ENCODE peak calls at places on chromosomes 6 and 20, in nine cellular contexts. U is transverse colon, V is HL-60, P is pancreas, H is keratinocyte, T is left ventricle myocardium inferior, W is psoas muscle, R is heart left ventricle, C is uterus. L is an unnamed sample.

GRCh38 chr6:48736486-48737206 is 625.6 kb upstream of the PTCHD4 start:
- DNase-seq in U (no peak), V (no peak), P (no peak), H (no peak), T (no peak), W (no peak), R (no peak), C (no peak), L (no peak)

GRCh38 chr6:53032853-53033252 is 32.4 kb upstream of the FBXO9 start:
- DNase-seq in U (no peak), V (no peak), P (no peak), H (no peak), T (no peak), W (no peak), R (no peak), C (no peak), L (no peak)

GRCh38 chr6:130814506-130814905 is 12.7 kb upstream of the SMLR1 start:
- DNase-seq in U (no peak), V (no peak), P (no peak), H (no peak), T (no peak), W (no peak), R (no peak), C (no peak), L (no peak)

GRCh38 chr6:24405262-24405661 is 2.5 kb downstream of the MRS2 start:
- DNase-seq in U (no peak), V (no peak), P (no peak), H (no peak), T (no peak), W (no peak), R (no peak), C (no peak), L (no peak)

GRCh38 chr20:50817776-50818172 is 22.9 kb downstream of the BCAS4 start:
- DNase-seq in U (no peak), V (no peak), P (no peak), H (no peak), T (no peak), W (no peak), R (no peak), C (no peak), L (no peak)

GRCh38 chr6:5517781-5518180 is 256.5 kb downstream of the FARS2 start:
- DNase-seq in U (no peak), V (no peak), P (no peak), H (no peak), T (no peak), W (no peak), R (no peak), C (no peak), L (no peak)

GRCh38 chr20:25218492-25218891 is 23.0 kb downstream of the ENTPD6 start:
- DNase-seq in U (no peak), V (no peak), P (no peak), H (no peak), T (no peak), W (no peak), R (peak; percentile 62), C (no peak), L (no peak)

GRCh38 chr6:75892384-75892783 is 143.3 kb downstream of the MYO6 start:
- DNase-seq in U (no peak), V (no peak), P (no peak), H (no peak), T (no peak), W (no peak), R (no peak), C (no peak), L (no peak)

GRCh38 chr6:98657764-98658163 is 176.6 kb upstream of the POU3F2 start:
- DNase-seq in U (no peak), V (peak; percentile 66), P (peak; percentile 9), H (no peak), T (no peak), W (no peak), R (no peak), C (no peak), L (no peak)

GRCh38 chr20:21510414-21510971 is 3.4 kb downstream of the NKX2-2 start:
- DNase-seq in U (no peak), V (no peak), P (no peak), H (no peak), T (no peak), W (no peak), R (no peak), C (no peak), L (no peak)

GRCh38 chr6:36436466-36436865 is 6.2 kb downstream of the PXT1 start:
- DNase-seq in U (no peak), V (no peak), P (no peak), H (no peak), T (no peak), W (no peak), R (no peak), C (no peak), L (no peak)

GRCh38 chr6:104969785-104970581 is 13.1 kb downstream of the LIN28B start:
- DNase-seq in U (no peak), V (no peak), P (no peak), H (no peak), T (no peak), W (no peak), R (no peak), C (no peak), L (no peak)

GRCh38 chr6:155269765-155270164 is 6.0 kb downstream of the CLDN20 start:
- DNase-seq in U (no peak), V (no peak), P (no peak), H (no peak), T (no peak), W (no peak), R (no peak), C (no peak), L (no peak)

GRCh38 chr20:57392512-57393271 is 1.5 kb downstream of the RBM38 start:
- DNase-seq in U (peak; percentile 77), V (peak; percentile 72), P (no peak), H (no peak), T (peak; percentile 68), W (peak; percentile 78), R (peak; percentile 82), C (no peak), L (peak; percentile 77)

GRCh38 chr6:66948106-66948505 is 1241.1 kb upstream of the EYS start:
- DNase-seq in U (no peak), V (no peak), P (no peak), H (no peak), T (no peak), W (no peak), R (no peak), C (no peak), L (no peak)

GRCh38 chr20:2625062-2625461 is 27.4 kb upstream of the NOP56 start:
- DNase-seq in U (no peak), V (no peak), P (no peak), H (no peak), T (no peak), W (no peak), R (no peak), C (no peak), L (no peak)

GRCh38 chr20:11686900-11687543 is 230.7 kb upstream of the BTBD3 start:
- DNase-seq in U (peak; percentile 30), V (no peak), P (peak; percentile 72), H (no peak), T (peak; percentile 33), W (peak; percentile 51), R (peak; percentile 59), C (peak; percentile 26), L (no peak)

GRCh38 chr6:95279641-95280040 is 297.7 kb upstream of the MANEA start:
- DNase-seq in U (no peak), V (no peak), P (no peak), H (no peak), T (no peak), W (no peak), R (no peak), C (no peak), L (no peak)

GRCh38 chr6:95280690-95281273 is 296.6 kb upstream of the MANEA start:
- DNase-seq in U (no peak), V (no peak), P (no peak), H (no peak), T (no peak), W (no peak), R (no peak), C (no peak), L (no peak)
- TF ChIP-seq CTCF in U (no peak), V (no peak), P (no peak), H (peak; percentile 33), T (peak; percentile 51), W (peak; percentile 19), R (peak; percentile 61), C (no peak), L (peak; percentile 57)

DNA sequence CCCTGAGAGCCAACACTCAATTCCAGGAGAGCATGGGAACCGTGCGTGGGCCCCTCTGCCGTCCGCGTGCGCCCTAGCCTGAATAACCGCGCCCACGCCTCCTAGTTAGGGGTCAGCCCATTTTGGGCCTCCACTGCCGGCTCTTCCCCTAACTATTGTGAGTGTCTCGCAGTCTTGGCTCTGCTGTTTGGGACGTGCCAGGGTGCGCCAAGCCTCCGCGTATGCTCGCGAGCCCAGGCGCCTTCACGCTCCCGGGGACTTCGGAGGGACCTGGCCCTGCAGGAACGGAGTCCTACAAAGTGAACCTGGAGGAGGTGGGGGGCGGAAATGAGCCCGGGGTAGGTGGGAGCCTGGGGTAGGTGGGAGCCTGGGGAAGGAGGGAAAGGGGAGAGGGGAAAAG is 813 bp upstream of the GCM2 start:
- DNase-seq in U (no peak), V (no peak), P (no peak), H (no peak), T (no peak), W (no peak), R (no peak), C (no peak), L (no peak)
- H3K27me3 ChIP-seq in U (peaks cover 73% of the 10 kb centered on the region), V (no peaks in the 10 kb centered on the region), P (peaks cover 20% of the 10 kb centered on the region), H (peaks cover 33% of the 10 kb centered on the region), T (peaks cover 100% of the 10 kb centered on the region), W (peaks cover 73% of the 10 kb centered on the region), R (peaks cover 61% of the 10 kb centered on the region), C (no peaks in the 10 kb centered on the region), L (peaks cover 2% of the 10 kb centered on the region)

GRCh38 chr6:26659042-26659359 is 545 bp downstream of the ZNF322 start:
- DNase-seq in U (no peak), V (no peak), P (no peak), H (no peak), T (no peak), W (no peak), R (no peak), C (no peak), L (no peak)

GRCh38 chr6:26657268-26657667 is 2.3 kb downstream of the ZNF322 start:
- DNase-seq in U (no peak), V (no peak), P (no peak), H (no peak), T (no peak), W (no peak), R (no peak), C (no peak), L (no peak)

DNA sequence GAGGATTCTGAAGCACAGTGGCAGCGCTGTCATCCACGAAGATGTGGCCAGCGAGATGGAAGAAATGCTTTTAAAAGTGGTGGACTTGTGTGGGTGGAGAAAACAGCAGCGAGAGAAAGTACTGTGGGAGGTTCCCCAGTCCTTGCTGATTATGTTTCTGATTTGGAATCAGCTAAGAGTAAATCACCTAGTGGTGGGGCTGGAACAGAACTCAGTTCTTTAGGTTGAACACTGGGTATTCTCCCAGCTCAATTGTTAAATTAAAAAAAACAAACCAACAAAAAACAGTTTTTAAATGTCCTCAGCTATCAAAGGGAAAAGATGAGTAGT is 515 bp upstream of the ZNF322 start:
- DNase-seq in U (no peak), V (no peak), P (no peak), H (no peak), T (no peak), W (no peak), R (no peak), C (no peak), L (no peak)
- H3K4me3 ChIP-seq in U (peak overlapping the region; percentile 69), V (no peak overlapping the region), P (peak overlapping the region; percentile 68), H (peak overlapping the region; percentile 67), T (peak overlapping the region; percentile 89), W (peak overlapping the region; percentile 85), R (peak overlapping the region; percentile 93), C (peak overlapping the region; percentile 92), L (peak overlapping the region; percentile 92)

GRCh38 chr6:40774932-40775331 is 187.8 kb upstream of the LRFN2 start:
- DNase-seq in U (no peak), V (no peak), P (no peak), H (no peak), T (no peak), W (no peak), R (no peak), C (no peak), L (no peak)
- TF ChIP-seq CTCF in U (no peak), V (no peak), P (no peak), H (no peak), T (no peak), W (no peak), R (peak; percentile 14), C (no peak), L (peak; percentile 20)

L was measured in GM06990.